ENCODE peak calls at places on chromosomes 7 and 10, in four cellular contexts. R is kidney epithelial cell, V is uterus, G is fibroblast of pulmonary artery. D is an unnamed sample.

GRCh38 chr10:3622845-3623621 is 162.0 kb downstream of the KLF6 start:
- DNase-seq in G (peak), R (no peak), V (no peak), D (no peak)

GRCh38 chr7:137508437-137509175 is 165.1 kb upstream of the PTN start:
- DNase-seq in R (peak), G (peak), V (no peak), D (no peak)

GRCh38 chr10:94443549-94443948 is 41.2 kb downstream of the TBC1D12 start:
- DNase-seq in V (no peak), R (no peak), G (no peak), D (no peak)

GRCh38 chr10:63634488-63635090 is 113.4 kb downstream of the REEP3 start:
- DNase-seq in G (no peak), R (no peak), V (no peak), D (no peak)

GRCh38 chr7:76302299-76303056 is at the start of gene HSPB1:
- DNase-seq in R (no peak), G (peak), V (peak), D (peak)

GRCh38 chr10:86286591-86287421 is 79.8 kb downstream of the GRID1 start:
- DNase-seq in R (no peak), V (no peak), G (no peak), D (no peak)

GRCh38 chr10:78589687-78590086 is 479.1 kb upstream of the ZMIZ1 start:
- DNase-seq in V (no peak), R (no peak), G (no peak), D (no peak)

GRCh38 chr10:89516149-89516832 is 19.1 kb downstream of the SLC16A12 start:
- DNase-seq in V (peak), R (peak), G (peak), D (no peak)

GRCh38 chr7:151137076-151137611 is 30.4 kb downstream of the GBX1 start:
- DNase-seq in V (no peak), G (no peak), R (no peak), D (no peak)

GRCh38 chr7:50393547-50394252 is 56.5 kb downstream of the FIGNL1 start:
- DNase-seq in V (no peak), G (no peak), R (no peak), D (no peak)

GRCh38 chr7:92834661-92835139 is 1.7 kb downstream of the CDK6 start:
- DNase-seq in G (no peak), V (no peak), R (no peak), D (peak)

GRCh38 chr7:18162653-18163052 is 135.0 kb upstream of the PRPS1L1 start:
- DNase-seq in R (no peak), V (no peak), G (no peak), D (no peak)

GRCh38 chr10:30553018-30553624 is 76.4 kb downstream of the LYZL2 start:
- DNase-seq in G (peak), R (no peak), V (no peak), D (no peak)

GRCh38 chr10:70602665-70603438 is at the start of gene PRF1:
- DNase-seq in V (no peak), R (no peak), G (no peak), D (no peak)

GRCh38 chr7:19522486-19522885 is 186.4 kb downstream of the POLR1F start:
- DNase-seq in G (peak), V (no peak), R (peak), D (no peak)

GRCh38 chr10:97203220-97203619 is 17.5 kb upstream of the SLIT1 start:
- DNase-seq in R (no peak), G (no peak), V (no peak), D (no peak)

GRCh38 chr7:82696631-82697030 is 253.1 kb upstream of the CACNA2D1 start:
- DNase-seq in G (no peak), V (no peak), R (no peak), D (no peak)

GRCh38 chr10:3946234-3947229 is 161.5 kb upstream of the KLF6 start:
- DNase-seq in G (no peak), R (no peak), V (no peak), D (no peak)

GRCh38 chr7:84379446-84379845 is 184.9 kb upstream of the SEMA3A start:
- DNase-seq in V (no peak), G (no peak), R (no peak), D (no peak)

GRCh38 chr10:129005804-129006203 is 461.2 kb upstream of the MGMT start:
- DNase-seq in V (no peak), G (no peak), R (no peak), D (no peak)

GRCh38 chr7:76357379-76358052 is 1.3 kb downstream of the YWHAG start:
- DNase-seq in V (no peak), G (no peak), R (no peak), D (no peak)

GRCh38 chr10:20811131-20811530 is 86.0 kb downstream of the NEBL start:
- DNase-seq in G (no peak), R (no peak), V (no peak), D (no peak)

GRCh38 chr10:114023198-114023597 is 20.5 kb upstream of the ADRB1 start:
- DNase-seq in V (no peak), G (peak), R (no peak), D (no peak)

GRCh38 chr10:78184851-78185692 is 151.4 kb downstream of the RPS24 start:
- DNase-seq in G (peak), V (no peak), R (no peak), D (no peak)

GRCh38 chr7:86445285-86445684 is 198.4 kb upstream of the GRM3 start:
- DNase-seq in R (no peak), V (no peak), G (no peak), D (no peak)

GRCh38 chr10:9147475-9147874 is 1093.0 kb downstream of the GATA3 start:
- DNase-seq in R (no peak), G (no peak), V (no peak), D (no peak)

GRCh38 chr10:78924319-78925003 is 144.3 kb upstream of the ZMIZ1 start:
- DNase-seq in V (no peak), R (no peak), G (no peak), D (no peak)

GRCh38 chr10:96017227-96017687 is 26.1 kb upstream of the CCNJ start:
- DNase-seq in R (peak), V (peak), G (peak), D (no peak)

GRCh38 chr10:86400705-86401587 is 34.4 kb upstream of the GRID1 start:
- DNase-seq in V (peak), R (no peak), G (peak), D (no peak)

GRCh38 chr10:29100505-29100904 is 188.4 kb upstream of the LYZL1 start:
- DNase-seq in V (no peak), R (no peak), G (no peak), D (no peak)

GRCh38 chr10:12387561-12388210 is 38.3 kb downstream of the CAMK1D start:
- DNase-seq in R (no peak), G (no peak), V (no peak), D (no peak)

GRCh38 chr10:29555746-29556481 is 78.9 kb downstream of the SVIL start:
- DNase-seq in V (no peak), R (peak), G (peak), D (no peak)

DNA sequence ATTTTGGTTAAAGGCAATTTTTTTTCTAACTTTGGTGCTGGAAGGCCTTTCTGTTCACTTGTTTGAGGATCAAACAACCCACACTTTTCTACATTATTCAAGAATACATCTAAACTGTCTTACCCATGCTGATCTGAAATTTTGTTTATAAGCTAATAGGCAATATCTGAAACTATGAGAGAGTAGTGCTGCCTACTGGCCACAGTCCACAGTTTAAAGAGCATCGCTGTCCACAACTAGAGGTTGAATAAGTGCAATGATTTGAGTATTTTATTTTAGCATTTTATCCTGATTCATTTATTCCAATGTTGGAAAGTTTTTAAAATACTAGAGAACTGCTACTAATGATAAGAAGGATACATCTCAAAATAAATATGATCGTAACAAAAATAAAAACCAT is 306.9 kb downstream of the ELMO1 start:
- DNase-seq in R (no peak), G (no peak), V (no peak), D (no peak)
- TF ChIP-seq CTCF in R (no peak), G (no peak), V (no peak), D (no peak)

GRCh38 chr7:158394936-158395335 is 192.7 kb downstream of the PTPRN2 start:
- DNase-seq in V (no peak), R (no peak), G (no peak), D (no peak)
- TF ChIP-seq CTCF in V (peak), R (peak), G (peak), D (peak)

GRCh38 chr7:132771301-132771730 is 195.0 kb upstream of the PLXNA4 start:
- DNase-seq in G (no peak), R (no peak), V (no peak), D (no peak)
- TF ChIP-seq CTCF in G (no peak), R (no peak), V (no peak), D (no peak)

GRCh38 chr10:33273295-33274002 is 61.0 kb downstream of the NRP1 start:
- DNase-seq in V (peak), G (peak), R (peak), D (peak)
- TF ChIP-seq CTCF in V (peak), G (peak), R (no peak), D (no peak)

DNA sequence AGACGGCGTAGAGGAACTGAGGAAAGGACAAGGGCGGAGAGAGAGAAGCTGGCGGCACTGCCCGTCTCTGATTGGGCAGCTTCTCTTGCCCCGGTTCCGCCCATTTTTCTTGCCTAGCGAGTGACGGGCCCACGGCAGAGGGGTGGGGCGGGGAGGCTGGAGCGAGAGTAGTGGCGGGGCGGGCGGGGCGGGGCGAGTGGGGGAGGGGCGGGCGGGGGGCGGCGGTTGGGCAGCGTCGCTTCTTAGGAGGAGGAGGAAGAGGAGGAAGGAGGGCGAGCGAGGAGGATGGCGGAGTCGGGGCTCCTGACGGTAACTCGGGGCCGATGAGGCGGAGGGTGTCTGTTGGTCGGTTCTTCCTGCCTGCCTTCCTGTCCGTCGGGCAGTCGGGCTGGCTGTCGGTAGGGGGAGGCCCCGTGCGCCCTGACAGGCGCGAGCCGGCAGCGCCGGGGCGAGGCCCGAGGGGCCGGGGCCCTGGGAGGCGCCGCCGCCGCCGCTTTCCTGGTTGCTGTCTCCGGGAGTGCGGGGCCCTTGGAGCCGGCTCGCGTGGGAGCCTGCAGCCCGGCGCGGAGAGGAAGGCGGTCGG is at the start of gene SHOC2:
- DNase-seq in R (no peak), V (peak), G (no peak), D (peak)
- TF ChIP-seq CTCF in R (peak), V (peak), G (no peak), D (no peak)

DNA sequence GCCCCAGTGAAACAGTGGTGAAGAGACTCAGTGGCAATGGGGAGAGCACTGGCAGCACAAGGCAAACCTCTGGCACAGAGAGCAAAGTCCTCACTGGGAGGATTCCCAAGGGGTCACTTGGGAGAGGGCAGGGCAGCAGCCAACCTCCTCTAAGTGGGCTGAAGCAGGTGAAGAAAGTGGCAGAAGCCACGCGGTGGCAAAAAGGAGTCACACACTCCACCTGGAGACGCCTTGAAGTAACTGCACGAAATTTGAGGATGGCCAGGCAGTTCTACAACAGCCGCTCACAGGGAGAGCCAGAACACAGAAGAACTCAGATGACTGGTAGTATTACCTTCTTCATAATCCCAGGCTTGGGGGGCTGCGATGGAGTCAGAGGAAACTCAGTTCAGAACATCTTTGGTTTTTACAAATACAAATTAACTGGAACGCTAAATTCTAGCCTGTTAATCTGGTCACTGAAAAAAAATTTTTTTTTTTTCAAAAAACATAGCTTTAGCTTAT is 603 bp upstream of the IL6 start:
- DNase-seq in R (peak), V (peak), G (peak), D (peak)
- TF ChIP-seq CTCF in R (peak), V (peak), G (peak), D (peak)

GRCh38 chr10:83666762-83667161 is 472.5 kb upstream of the GHITM start:
- DNase-seq in G (peak), V (no peak), R (no peak), D (no peak)

GRCh38 chr10:83667594-83667993 is 471.7 kb upstream of the GHITM start:
- DNase-seq in V (no peak), G (no peak), R (no peak), D (no peak)
- TF ChIP-seq CTCF in V (no peak), G (no peak), R (no peak), D (no peak)

D was measured in lung.